ENCODE peak calls at places on chromosomes 12 and 14, in six cellular contexts. One of them, this sample, is unnamed.

GRCh38 chr12:104215638-104216297 is at the start of gene TXNRD1:
- DNase-seq in activated T-cell treated with anti-CD3 and anti-CD28 coated beads, Interleukin-2, amount 50 U/mL, for 72 hours: peak
- DNase-seq in retinal pigment epithelial cell: peak
- DNase-seq in erythroblast: peak
- DNase-seq in NCI-H146: no peak
- DNase-seq in stimulated activated CD4-positive, alpha-beta T cell treated with anti-CD3 and anti-CD28 coated beads, Interleukin-12 subunit alpha, Interleukin-12 subunit beta, amount 100 ng/mL, for 24 hours: peak
- DNase-seq in this sample: peak

GRCh38 chr14:86961106-86961716 is 1031.8 kb downstream of the GALC start:
- DNase-seq in activated T-cell treated with anti-CD3 and anti-CD28 coated beads, Interleukin-2, amount 50 U/mL, for 72 hours: no peak
- DNase-seq in retinal pigment epithelial cell: no peak
- DNase-seq in stimulated activated CD4-positive, alpha-beta T cell treated with anti-CD3 and anti-CD28 coated beads, Interleukin-12 subunit alpha, Interleukin-12 subunit beta, amount 100 ng/mL, for 24 hours: no peak
- DNase-seq in erythroblast: no peak
- DNase-seq in NCI-H146: peak
- DNase-seq in this sample: no peak

GRCh38 chr12:14238224-14238792 is 127.2 kb upstream of the ATF7IP start:
- DNase-seq in stimulated activated CD4-positive, alpha-beta T cell treated with anti-CD3 and anti-CD28 coated beads, Interleukin-12 subunit alpha, Interleukin-12 subunit beta, amount 100 ng/mL, for 24 hours: no peak
- DNase-seq in NCI-H146: peak
- DNase-seq in retinal pigment epithelial cell: no peak
- DNase-seq in activated T-cell treated with anti-CD3 and anti-CD28 coated beads, Interleukin-2, amount 50 U/mL, for 72 hours: no peak
- DNase-seq in erythroblast: peak
- DNase-seq in this sample: no peak

GRCh38 chr14:95463173-95463901 is 53.1 kb downstream of the SYNE3 start:
- DNase-seq in stimulated activated CD4-positive, alpha-beta T cell treated with anti-CD3 and anti-CD28 coated beads, Interleukin-12 subunit alpha, Interleukin-12 subunit beta, amount 100 ng/mL, for 24 hours: no peak
- DNase-seq in NCI-H146: peak
- DNase-seq in activated T-cell treated with anti-CD3 and anti-CD28 coated beads, Interleukin-2, amount 50 U/mL, for 72 hours: no peak
- DNase-seq in erythroblast: peak
- DNase-seq in retinal pigment epithelial cell: no peak
- DNase-seq in this sample: no peak

GRCh38 chr12:112901271-112901670 is 5.5 kb upstream of the OAS1 start:
- DNase-seq in activated T-cell treated with anti-CD3 and anti-CD28 coated beads, Interleukin-2, amount 50 U/mL, for 72 hours: no peak
- DNase-seq in NCI-H146: peak
- DNase-seq in stimulated activated CD4-positive, alpha-beta T cell treated with anti-CD3 and anti-CD28 coated beads, Interleukin-12 subunit alpha, Interleukin-12 subunit beta, amount 100 ng/mL, for 24 hours: no peak
- DNase-seq in erythroblast: no peak
- DNase-seq in retinal pigment epithelial cell: no peak
- DNase-seq in this sample: no peak

GRCh38 chr14:100424504-100425453 is 101.6 kb downstream of the SLC25A47 start:
- DNase-seq in activated T-cell treated with anti-CD3 and anti-CD28 coated beads, Interleukin-2, amount 50 U/mL, for 72 hours: no peak
- DNase-seq in stimulated activated CD4-positive, alpha-beta T cell treated with anti-CD3 and anti-CD28 coated beads, Interleukin-12 subunit alpha, Interleukin-12 subunit beta, amount 100 ng/mL, for 24 hours: no peak
- DNase-seq in NCI-H146: no peak
- DNase-seq in erythroblast: no peak
- DNase-seq in retinal pigment epithelial cell: no peak
- DNase-seq in this sample: no peak

GRCh38 chr12:30754383-30754749 is 385 bp downstream of the CAPRIN2 start:
- DNase-seq in activated T-cell treated with anti-CD3 and anti-CD28 coated beads, Interleukin-2, amount 50 U/mL, for 72 hours: no peak
- DNase-seq in retinal pigment epithelial cell: no peak
- DNase-seq in NCI-H146: no peak
- DNase-seq in stimulated activated CD4-positive, alpha-beta T cell treated with anti-CD3 and anti-CD28 coated beads, Interleukin-12 subunit alpha, Interleukin-12 subunit beta, amount 100 ng/mL, for 24 hours: peak
- DNase-seq in erythroblast: no peak
- DNase-seq in this sample: no peak

GRCh38 chr14:96316087-96316486 is 47.1 kb downstream of the ATG2B start:
- DNase-seq in activated T-cell treated with anti-CD3 and anti-CD28 coated beads, Interleukin-2, amount 50 U/mL, for 72 hours: no peak
- DNase-seq in retinal pigment epithelial cell: no peak
- DNase-seq in stimulated activated CD4-positive, alpha-beta T cell treated with anti-CD3 and anti-CD28 coated beads, Interleukin-12 subunit alpha, Interleukin-12 subunit beta, amount 100 ng/mL, for 24 hours: no peak
- DNase-seq in NCI-H146: no peak
- DNase-seq in erythroblast: no peak
- DNase-seq in this sample: no peak

GRCh38 chr12:124629799-124630198 is 62.4 kb upstream of the NCOR2 start:
- DNase-seq in erythroblast: no peak
- DNase-seq in stimulated activated CD4-positive, alpha-beta T cell treated with anti-CD3 and anti-CD28 coated beads, Interleukin-12 subunit alpha, Interleukin-12 subunit beta, amount 100 ng/mL, for 24 hours: no peak
- DNase-seq in activated T-cell treated with anti-CD3 and anti-CD28 coated beads, Interleukin-2, amount 50 U/mL, for 72 hours: no peak
- DNase-seq in NCI-H146: no peak
- DNase-seq in retinal pigment epithelial cell: no peak
- DNase-seq in this sample: no peak

GRCh38 chr12:1532796-1533195 is 61.6 kb downstream of the FBXL14 start:
- DNase-seq in erythroblast: no peak
- DNase-seq in activated T-cell treated with anti-CD3 and anti-CD28 coated beads, Interleukin-2, amount 50 U/mL, for 72 hours: no peak
- DNase-seq in stimulated activated CD4-positive, alpha-beta T cell treated with anti-CD3 and anti-CD28 coated beads, Interleukin-12 subunit alpha, Interleukin-12 subunit beta, amount 100 ng/mL, for 24 hours: no peak
- DNase-seq in retinal pigment epithelial cell: no peak
- DNase-seq in NCI-H146: no peak
- DNase-seq in this sample: no peak

GRCh38 chr12:6038160-6038559 is 86.3 kb downstream of the VWF start:
- DNase-seq in retinal pigment epithelial cell: peak
- DNase-seq in activated T-cell treated with anti-CD3 and anti-CD28 coated beads, Interleukin-2, amount 50 U/mL, for 72 hours: peak
- DNase-seq in NCI-H146: peak
- DNase-seq in stimulated activated CD4-positive, alpha-beta T cell treated with anti-CD3 and anti-CD28 coated beads, Interleukin-12 subunit alpha, Interleukin-12 subunit beta, amount 100 ng/mL, for 24 hours: no peak
- DNase-seq in erythroblast: peak
- DNase-seq in this sample: peak

GRCh38 chr14:96688629-96689028 is 108.6 kb upstream of the VRK1 start:
- DNase-seq in erythroblast: no peak
- DNase-seq in activated T-cell treated with anti-CD3 and anti-CD28 coated beads, Interleukin-2, amount 50 U/mL, for 72 hours: no peak
- DNase-seq in NCI-H146: no peak
- DNase-seq in retinal pigment epithelial cell: no peak
- DNase-seq in stimulated activated CD4-positive, alpha-beta T cell treated with anti-CD3 and anti-CD28 coated beads, Interleukin-12 subunit alpha, Interleukin-12 subunit beta, amount 100 ng/mL, for 24 hours: no peak
- DNase-seq in this sample: no peak

This sample was measured in progenitor cell of endocrine pancreas.